ENCODE peak calls at places on chromosomes 1 and 21, in four cellular contexts. G is A549, N is GM12878, Z is HepG2. F is an unnamed sample.

GRCh38 chr1:31054349-31054748 is 11.2 kb downstream of the PUM1 start:
- DNase-seq in G (no peak), N (no peak), Z (no peak), F (no peak)

GRCh38 chr1:7580923-7581753 is 190.0 kb upstream of the VAMP3 start:
- DNase-seq in G (no peak), N (no peak), Z (no peak), F (no peak)

GRCh38 chr1:4553761-4554160 is 100.6 kb upstream of the AJAP1 start:
- DNase-seq in G (no peak), N (no peak), Z (no peak), F (no peak)

GRCh38 chr1:154607084-154607747 is 770 bp downstream of the ADAR start:
- DNase-seq in G (no peak), N (no peak), Z (peak), F (no peak)

GRCh38 chr1:201391225-201391624 is 7.9 kb downstream of the LAD1 start:
- DNase-seq in G (no peak), N (no peak), Z (no peak), F (no peak)

GRCh38 chr1:179881642-179882252 is 338 bp upstream of the TOR1AIP1 start:
- DNase-seq in G (peak), N (no peak), Z (peak), F (no peak)

GRCh38 chr1:180981596-180982387 is 40.9 kb downstream of the STX6 start:
- DNase-seq in G (no peak), N (peak), Z (no peak), F (no peak)

GRCh38 chr1:220881918-220882891 is 3.0 kb downstream of the HLX start:
- DNase-seq in G (no peak), N (no peak), Z (no peak), F (no peak)

GRCh38 chr1:248886237-248886895 is 19.7 kb upstream of the PGBD2 start:
- DNase-seq in G (no peak), N (no peak), Z (no peak), F (no peak)

GRCh38 chr1:52603680-52604501 is 1.7 kb downstream of the GPX7 start:
- DNase-seq in G (no peak), N (no peak), Z (no peak), F (no peak)

GRCh38 chr1:228782662-228783414 is 47.6 kb downstream of the RHOU start:
- DNase-seq in G (peak), N (no peak), Z (peak), F (no peak)

GRCh38 chr1:228073870-228074545 is 8.5 kb upstream of the ARF1 start:
- DNase-seq in G (no peak), N (no peak), Z (no peak), F (peak)

GRCh38 chr1:47325530-47325929 is 8.1 kb upstream of the CMPK1 start:
- DNase-seq in G (peak), N (no peak), Z (no peak), F (no peak)

GRCh38 chr1:219188331-219188803 is 14.7 kb downstream of the LYPLAL1 start:
- DNase-seq in G (no peak), N (peak), Z (no peak), F (no peak)

GRCh38 chr1:19597463-19598309 is 46.4 kb upstream of the NBL1 start:
- DNase-seq in G (peak), N (no peak), Z (no peak), F (no peak)

GRCh38 chr1:170853302-170853701 is 82.0 kb upstream of the MROH9 start:
- DNase-seq in G (no peak), N (peak), Z (no peak), F (no peak)

GRCh38 chr1:70503358-70503757 is 92.3 kb downstream of the CTH start:
- DNase-seq in G (no peak), N (no peak), Z (no peak), F (no peak)

GRCh38 chr1:51955797-51956527 is 34.5 kb downstream of the RAB3B start:
- DNase-seq in G (no peak), N (peak), Z (no peak), F (no peak)

GRCh38 chr1:187641907-187642306 is 813.2 kb downstream of the PLA2G4A start:
- DNase-seq in G (no peak), N (no peak), Z (no peak), F (no peak)

GRCh38 chr1:180269848-180270766 is 40.0 kb downstream of the LHX4 start:
- DNase-seq in G (no peak), N (no peak), Z (peak), F (no peak)

GRCh38 chr1:110249256-110249655 is 39.1 kb downstream of the KCNC4 start:
- DNase-seq in G (no peak), N (no peak), Z (no peak), F (no peak)

GRCh38 chr1:183019860-183020259 is 3.4 kb upstream of the LAMC1 start:
- DNase-seq in G (no peak), N (no peak), Z (peak), F (no peak)

DNA sequence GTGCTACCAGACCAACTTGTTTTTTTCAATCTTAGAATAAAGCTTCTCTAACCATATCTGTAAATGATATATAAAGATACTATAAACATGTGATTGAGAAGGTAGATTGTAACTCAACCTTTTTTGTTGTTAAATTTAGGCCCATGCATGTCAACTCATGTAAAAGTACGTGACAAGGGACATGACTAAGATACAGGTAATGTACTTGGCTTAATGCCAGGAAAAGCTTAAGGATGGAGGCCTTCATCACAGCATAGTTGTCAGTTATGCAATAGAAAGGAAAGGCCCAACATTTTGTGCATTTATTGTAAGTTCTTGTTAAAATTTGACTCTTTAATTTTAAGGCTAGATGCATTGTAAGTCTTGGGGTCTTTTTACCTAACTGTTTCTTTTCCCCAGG is 305.1 kb downstream of the LTN1 start:
- DNase-seq in G (no peak), N (no peak), Z (no peak), F (no peak)
- TF ChIP-seq CHD4 in G (no peak), N (no peak), Z (no peak), F (no peak)

GRCh38 chr1:61081135-61081636 is 1.2 kb upstream of the NFIA start:
- DNase-seq in G (no peak), N (no peak), Z (no peak), F (no peak)

GRCh38 chr1:61083014-61083798 is 845 bp downstream of the NFIA start:
- DNase-seq in G (no peak), N (no peak), Z (no peak), F (peak)

GRCh38 chr1:61082336-61083013 is at the start of gene NFIA:
- DNase-seq in G (peak), N (no peak), Z (peak), F (peak)

GRCh38 chr1:61080408-61081134 is 1.8 kb upstream of the NFIA start:
- DNase-seq in G (no peak), N (no peak), Z (no peak), F (no peak)

GRCh38 chr1:61081637-61082335 is 575 bp upstream of the NFIA start:
- DNase-seq in G (peak), N (no peak), Z (peak), F (peak)
- TF ChIP-seq CHD4 in G (no peak), N (no peak), Z (no peak), F (no peak)

GRCh38 chr1:226135059-226135651 is 51.4 kb downstream of the ACBD3 start:
- DNase-seq in G (no peak), N (no peak), Z (peak), F (no peak)
- TF ChIP-seq CHD4 in G (no peak), N (no peak), Z (no peak), F (no peak)

GRCh38 chr21:26591543-26591942 is 18.5 kb upstream of the CYYR1 start:
- DNase-seq in G (no peak), N (no peak), Z (no peak), F (no peak)

GRCh38 chr21:26583737-26584136 is 10.7 kb upstream of the CYYR1 start:
- DNase-seq in G (no peak), N (no peak), Z (no peak), F (no peak)

GRCh38 chr21:26581818-26582217 is 8.7 kb upstream of the CYYR1 start:
- DNase-seq in G (no peak), N (no peak), Z (no peak), F (no peak)

DNA sequence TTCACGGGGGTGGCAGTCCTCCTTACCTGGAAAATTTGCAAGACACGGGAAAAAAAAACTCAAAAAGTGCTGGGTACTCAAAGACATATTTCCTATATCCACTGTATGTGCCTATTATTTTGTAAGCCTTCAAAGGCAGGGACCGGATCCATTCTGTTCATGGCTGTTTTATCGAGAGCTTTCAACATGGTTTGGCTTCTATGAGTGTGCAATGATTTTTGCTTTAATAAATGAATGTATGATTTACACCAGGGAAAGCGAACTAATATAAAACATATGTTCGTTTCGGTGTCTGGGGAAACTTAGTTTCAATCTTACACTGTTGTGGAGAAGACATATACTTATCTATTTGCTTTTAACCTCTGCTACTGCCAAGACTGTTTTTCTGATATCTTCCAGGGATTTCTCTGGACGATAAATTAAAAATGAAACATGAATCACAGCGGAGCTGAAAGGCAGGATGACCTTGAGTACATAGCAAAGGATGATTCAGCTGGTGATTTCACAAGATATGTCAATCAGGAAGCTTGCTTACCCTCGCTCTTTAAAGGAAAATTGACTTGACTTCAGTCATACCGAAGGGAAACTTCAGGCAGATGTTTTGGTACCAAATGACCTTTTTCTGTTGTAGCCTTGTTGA is 14.7 kb upstream of the CYYR1 start:
- DNase-seq in G (peak), N (no peak), Z (no peak), F (no peak)
- TF ChIP-seq CHD4 in G (no peak), N (no peak), Z (no peak), F (no peak)

GRCh38 chr1:210263963-210264362 is 31.4 kb downstream of the SERTAD4 start:
- DNase-seq in G (no peak), N (no peak), Z (no peak), F (no peak)
- TF ChIP-seq CHD4 in G (no peak), N (no peak), Z (no peak), F (no peak)

DNA sequence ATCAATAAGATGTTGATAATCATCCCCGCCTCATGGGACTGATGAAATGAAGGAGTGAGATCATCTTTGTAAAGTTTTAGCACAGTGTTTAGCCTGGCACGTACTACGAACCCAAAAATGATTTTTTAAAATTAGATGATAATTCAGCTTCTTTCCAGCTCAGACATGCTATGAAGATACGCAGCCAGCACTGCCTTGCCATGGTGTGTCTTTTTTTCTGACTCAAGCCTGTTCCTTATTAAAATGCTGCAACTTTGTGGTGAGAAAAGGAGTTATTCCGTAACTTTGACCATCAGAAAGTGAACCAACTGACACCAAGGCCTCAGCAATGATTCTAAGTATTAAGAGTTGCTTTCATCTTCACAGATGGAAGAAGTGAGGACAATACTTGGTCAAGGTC is 269.0 kb downstream of the LTN1 start:
- DNase-seq in G (no peak), N (no peak), Z (no peak), F (no peak)
- TF ChIP-seq CHD4 in G (no peak), N (no peak), Z (no peak), F (no peak)

DNA sequence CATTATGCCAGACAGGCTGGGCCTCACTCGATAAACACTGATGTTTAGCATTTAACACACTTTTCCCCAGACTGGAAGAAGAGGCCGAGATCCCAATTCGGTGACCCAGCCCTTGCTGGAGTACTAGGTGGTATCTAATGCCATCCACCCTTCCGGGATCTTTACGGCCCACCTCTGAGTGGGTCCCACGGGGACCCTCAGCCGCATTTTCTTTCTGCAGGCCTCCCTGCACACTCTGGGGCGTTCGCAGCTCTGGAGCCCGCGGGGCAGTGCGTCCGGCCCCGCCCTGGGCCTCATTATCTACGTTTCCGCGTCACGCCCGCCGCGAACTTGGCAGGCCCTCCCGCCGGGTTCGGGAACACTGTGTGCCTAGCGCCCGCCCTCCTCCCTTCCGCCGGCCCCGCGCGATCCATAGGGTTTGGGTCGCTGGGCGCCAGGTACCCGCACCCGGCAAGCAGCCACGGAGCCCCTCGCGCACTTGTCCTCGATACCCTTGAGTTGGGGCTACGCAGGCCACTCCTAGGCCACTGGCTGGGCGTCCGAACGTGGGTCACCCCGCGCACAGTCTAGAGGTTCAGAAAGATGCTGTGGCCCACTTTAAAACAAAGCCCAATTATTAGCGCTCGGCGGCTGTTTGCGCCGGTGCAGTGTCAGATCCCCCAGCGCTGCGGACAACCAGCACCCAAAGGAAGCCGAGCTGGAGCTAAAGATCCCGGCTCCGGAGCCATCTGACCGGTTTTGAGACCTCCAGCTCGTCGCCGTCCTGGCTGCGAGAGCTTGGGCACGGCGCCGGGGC is 942 bp upstream of the EVA1C start:
- DNase-seq in G (no peak), N (no peak), Z (no peak), F (peak)
- TF ChIP-seq CHD4 in G (no peak), N (no peak), Z (no peak), F (no peak)

DNA sequence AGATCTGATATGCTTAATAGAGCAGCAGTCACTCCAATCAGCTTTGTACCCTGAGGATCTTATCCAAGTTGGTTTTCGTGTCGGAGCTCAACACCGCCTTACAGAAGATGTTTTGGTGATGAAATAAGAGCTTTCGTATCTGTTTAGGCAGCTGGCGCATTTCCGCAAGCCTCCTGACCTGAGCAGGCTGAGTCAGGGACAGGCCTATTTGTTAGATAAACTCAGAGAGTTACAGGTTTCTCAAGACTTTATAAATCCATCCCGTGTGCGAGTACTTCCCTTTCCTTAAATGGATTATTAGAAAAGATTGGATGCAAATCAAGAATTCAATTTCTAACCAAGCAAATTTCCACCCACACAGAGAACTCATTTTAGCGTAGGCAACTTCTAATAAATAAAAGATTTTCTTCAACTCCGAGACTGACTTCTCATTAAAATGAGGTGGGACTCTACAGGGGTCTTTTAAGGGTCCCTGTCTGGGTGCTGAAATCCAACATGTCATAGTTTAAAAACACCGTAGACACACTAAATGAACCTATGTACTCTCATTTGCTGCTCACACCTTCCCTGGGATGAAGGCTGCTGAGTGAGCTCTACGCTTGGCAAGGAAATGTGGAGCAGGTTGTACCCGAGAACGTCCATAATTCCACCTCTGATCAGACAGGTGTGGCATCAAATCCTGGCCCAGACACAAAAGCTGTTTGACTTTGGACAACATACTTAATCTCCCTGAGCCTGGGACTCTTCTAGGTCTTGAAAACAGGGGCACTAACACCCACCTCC is 106.9 kb upstream of the F3 start:
- DNase-seq in G (no peak), N (no peak), Z (no peak), F (peak)
- TF ChIP-seq CHD4 in G (no peak), N (no peak), Z (no peak), F (no peak)

GRCh38 chr21:46222436-46223116 is 6.0 kb downstream of the LSS start:
- DNase-seq in G (no peak), N (no peak), Z (no peak), F (no peak)
- TF ChIP-seq CHD4 in G (no peak), N (no peak), Z (no peak), F (no peak)